ENCODE peak calls at places on chromosomes 5 and 9, in four cellular contexts. B is ovary, P is A549, V is HepG2. G is an unnamed sample.

GRCh38 chr9:72921888-72922654 is 30.8 kb downstream of the ALDH1A1 start:
- DNase-seq in V (no peak), P (no peak), B (no peak), G (no peak)

GRCh38 chr5:149317281-149318048 is 27.8 kb upstream of the GRPEL2 start:
- DNase-seq in B (no peak), V (peak; percentile 52), P (peak; percentile 69), G (no peak)

GRCh38 chr9:20594521-20594920 is 27.8 kb downstream of the MLLT3 start:
- DNase-seq in B (no peak), P (no peak), V (no peak), G (no peak)

GRCh38 chr5:128356011-128356410 is 182.0 kb downstream of the FBN2 start:
- DNase-seq in P (no peak), V (no peak), B (no peak), G (no peak)

GRCh38 chr5:59746261-59746765 is 147.2 kb downstream of the PDE4D start:
- DNase-seq in V (no peak), B (no peak), P (peak; percentile 53), G (no peak)

GRCh38 chr5:17221843-17222614 is 4.6 kb downstream of the BASP1 start:
- DNase-seq in V (no peak), B (no peak), P (no peak), G (no peak)

GRCh38 chr9:130993303-130994030 is 15.5 kb upstream of the LAMC3 start:
- DNase-seq in P (no peak), V (no peak), B (no peak), G (no peak)

GRCh38 chr5:67396975-67397374 is 200.4 kb upstream of the CD180 start:
- DNase-seq in V (no peak), B (no peak), P (no peak), G (no peak)

GRCh38 chr5:6262651-6263363 is 115.5 kb downstream of the MED10 start:
- DNase-seq in B (no peak), V (no peak), P (no peak), G (no peak)

GRCh38 chr5:179240561-179240960 is 104.7 kb downstream of the ADAMTS2 start:
- DNase-seq in V (no peak), B (peak; percentile 5), P (no peak), G (no peak)

GRCh38 chr5:56090793-56091460 is 96.2 kb upstream of the IL6ST start:
- DNase-seq in B (no peak), V (peak; percentile 52), P (no peak), G (no peak)

GRCh38 chr5:77035950-77036349 is 5.7 kb downstream of the AGGF1 start:
- DNase-seq in B (no peak), V (no peak), P (no peak), G (no peak)

GRCh38 chr9:28212979-28213378 is 639.7 kb upstream of the C9orf72 start:
- DNase-seq in V (peak; percentile 86), P (peak; percentile 6), B (no peak), G (peak; percentile 80)

GRCh38 chr9:131178895-131179294 is 53.5 kb downstream of the NUP214 start:
- DNase-seq in V (no peak), B (no peak), P (no peak), G (no peak)

GRCh38 chr5:102481044-102481715 is 17.6 kb downstream of the SLCO6A1 start:
- DNase-seq in V (no peak), P (no peak), B (no peak), G (no peak)

GRCh38 chr5:122736086-122736485 is 38.8 kb upstream of the SNX2 start:
- DNase-seq in V (no peak), P (no peak), B (no peak), G (no peak)

GRCh38 chr9:113436753-113437515 is 26.4 kb downstream of the C9orf43 start:
- DNase-seq in V (no peak), B (no peak), P (no peak), G (no peak)

GRCh38 chr5:132065351-132065937 is 5.0 kb downstream of the IL3 start:
- DNase-seq in B (peak; percentile 48), P (peak; percentile 81), V (peak; percentile 53), G (no peak)

GRCh38 chr5:142976861-142977260 is 206.7 kb downstream of the ARHGAP26 start:
- DNase-seq in B (no peak), V (no peak), P (no peak), G (no peak)

GRCh38 chr9:134670851-134671281 is 29.3 kb downstream of the COL5A1 start:
- DNase-seq in P (no peak), V (no peak), B (peak; percentile 42), G (no peak)

GRCh38 chr5:140245354-140245753 is 57.5 kb downstream of the PFDN1 start:
- DNase-seq in B (no peak), P (no peak), V (no peak), G (no peak)

GRCh38 chr5:146507428-146507827 is 8.6 kb downstream of the GPR151 start:
- DNase-seq in V (no peak), P (no peak), B (no peak), G (no peak)

GRCh38 chr5:168833383-168833782 is 254.2 kb upstream of the PANK3 start:
- DNase-seq in P (no peak), V (no peak), B (no peak), G (no peak)

GRCh38 chr5:135985946-135986345 is 31.2 kb upstream of the LECT2 start:
- DNase-seq in B (no peak), P (no peak), V (no peak), G (no peak)

GRCh38 chr9:35516481-35516880 is 26.6 kb downstream of the RUSC2 start:
- DNase-seq in P (peak; percentile 33), V (no peak), B (no peak), G (no peak)

GRCh38 chr5:161546463-161547301 is at the start of gene GABRB2:
- DNase-seq in B (peak; percentile 50), V (peak; percentile 16), P (no peak), G (no peak)

GRCh38 chr5:40762716-40763115 is 7.0 kb upstream of the TTC33 start:
- DNase-seq in V (no peak), P (no peak), B (no peak), G (no peak)

GRCh38 chr9:89564257-89564878 is 40.4 kb upstream of the GADD45G start:
- DNase-seq in V (peak; percentile 50), P (no peak), B (no peak), G (no peak)

GRCh38 chr5:132053483-132053882 is 7.0 kb upstream of the IL3 start:
- DNase-seq in V (no peak), B (peak; percentile 12), P (no peak), G (no peak)

GRCh38 chr5:37520811-37521210 is 141.7 kb downstream of the WDR70 start:
- DNase-seq in P (no peak), V (peak; percentile 2), B (no peak), G (no peak)
- H3K4me3 ChIP-seq in P (no peak overlapping the region), V (no peak overlapping the region), B (no peak overlapping the region), G (no peak overlapping the region)

GRCh38 chr5:147559725-147560124 is 49.9 kb upstream of the DPYSL3 start:
- DNase-seq in B (no peak), P (no peak), V (no peak), G (no peak)
- TF ChIP-seq CTCF in B (no peak), P (no peak), V (no peak), G (peak; percentile 28)

DNA sequence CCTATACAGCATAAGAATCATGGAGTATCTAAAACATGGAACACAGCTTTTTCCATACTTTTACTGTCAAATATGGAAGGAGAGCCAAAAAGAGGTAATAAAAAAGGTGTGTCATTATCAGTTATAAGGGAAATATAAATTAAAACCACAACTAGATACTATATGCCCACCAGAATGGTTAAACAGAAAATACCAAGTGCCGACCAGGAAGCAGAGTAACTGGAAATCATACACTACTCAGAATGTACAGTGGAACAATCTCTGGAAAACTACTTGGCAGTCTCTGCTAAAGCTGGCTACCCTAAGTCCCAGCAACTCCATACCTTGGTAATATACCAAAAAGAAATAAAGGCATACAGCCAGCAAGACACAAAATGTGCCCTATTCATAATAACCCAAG is 2.4 kb downstream of the PAIP1 start:
- DNase-seq in V (no peak), B (no peak), P (no peak), G (no peak)
- H3K4me3 ChIP-seq in V (no peak overlapping the region), B (no peak overlapping the region), P (peak overlapping the region; percentile 93), G (peak overlapping the region; percentile 85)

GRCh38 chr9:92455217-92455616 is 27.1 kb downstream of the ASPN start:
- DNase-seq in V (peak; percentile 20), B (no peak), P (peak; percentile 24), G (no peak)
- TF ChIP-seq CTCF in V (peak; percentile 58), B (no peak), P (peak; percentile 53), G (peak; percentile 51)

DNA sequence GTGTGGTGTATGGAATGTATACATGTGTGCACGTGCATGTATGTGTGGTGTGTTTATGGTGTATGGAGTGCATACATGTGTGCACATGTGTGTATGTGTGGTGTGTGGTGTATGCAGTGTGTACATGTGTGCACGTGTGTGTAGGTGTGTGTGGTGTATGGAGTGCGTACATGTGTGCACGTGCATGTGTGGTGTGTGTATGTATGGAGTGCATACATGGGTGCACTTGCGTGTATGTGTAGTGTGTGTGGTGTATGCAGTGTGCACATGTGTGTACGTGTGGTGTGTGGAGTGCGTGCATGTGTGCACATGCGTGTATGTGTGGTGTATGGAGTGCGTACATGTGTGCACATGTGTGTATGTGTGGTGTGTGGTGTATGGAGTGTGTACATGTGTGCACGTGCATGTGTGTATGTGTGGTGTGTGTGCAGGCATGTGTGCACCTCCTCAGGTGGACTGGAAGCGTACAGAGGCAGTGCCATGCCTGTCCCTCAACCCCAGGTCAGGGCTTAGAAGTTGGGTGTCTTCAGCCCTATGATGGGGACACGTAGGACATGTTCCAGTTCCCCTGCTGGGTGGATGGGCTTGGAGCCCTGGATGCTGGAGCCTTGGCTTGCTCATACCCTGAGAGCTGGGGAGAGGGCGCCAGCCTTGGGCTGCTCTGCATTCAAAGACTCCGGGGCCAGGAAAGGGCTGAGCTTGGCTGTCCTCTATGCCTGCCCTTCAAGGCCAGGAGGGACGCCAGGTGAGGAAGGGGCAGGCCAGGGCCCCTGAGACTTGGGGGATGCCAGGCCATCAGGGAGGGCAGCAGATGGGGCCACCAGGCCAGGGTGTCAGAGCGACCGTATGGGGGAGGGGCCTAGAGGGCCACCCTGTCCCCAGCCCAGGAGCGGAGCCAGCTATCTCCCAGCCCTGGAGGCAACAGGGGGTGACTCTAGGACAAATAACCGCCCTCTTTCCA is 12.2 kb downstream of the MYMK start:
- DNase-seq in P (no peak), B (no peak), V (no peak), G (no peak)
- H3K4me3 ChIP-seq in P (no peak overlapping the region), B (no peak overlapping the region), V (no peak overlapping the region), G (no peak overlapping the region)

GRCh38 chr5:130724658-130725057 is 440.4 kb downstream of the HINT1 start:
- DNase-seq in V (no peak), P (no peak), B (no peak), G (no peak)

GRCh38 chr5:130715541-130715940 is 449.5 kb downstream of the HINT1 start:
- DNase-seq in P (no peak), B (no peak), V (no peak), G (no peak)

GRCh38 chr5:130720355-130720754 is 444.7 kb downstream of the HINT1 start:
- DNase-seq in B (no peak), P (peak; percentile 23), V (peak; percentile 39), G (no peak)
- TF ChIP-seq CTCF in B (no peak), P (peak; percentile 62), V (peak; percentile 59), G (peak; percentile 79)